ENCODE peak calls at places on chromosomes 16 and 17, in four cellular contexts. One of them, this sample, is unnamed.

GRCh38 chr17:72030067-72030899 is 90.5 kb upstream of the SOX9 start:
- DNase-seq in Caco-2: no peak
- DNase-seq in NCI-H460: peak
- DNase-seq in activated naive CD8-positive, alpha-beta T cell treated with anti-CD3 and anti-CD28 coated beads, Interleukin-2, amount 50 U/mL, for 24 hours: peak
- DNase-seq in this sample: no peak

GRCh38 chr16:86567701-86568571 is 1.3 kb downstream of the FOXC2 start:
- DNase-seq in Caco-2: no peak
- DNase-seq in NCI-H460: no peak
- DNase-seq in activated naive CD8-positive, alpha-beta T cell treated with anti-CD3 and anti-CD28 coated beads, Interleukin-2, amount 50 U/mL, for 24 hours: no peak
- DNase-seq in this sample: no peak

GRCh38 chr17:31854672-31855071 is 4.4 kb downstream of the COPRS start:
- DNase-seq in activated naive CD8-positive, alpha-beta T cell treated with anti-CD3 and anti-CD28 coated beads, Interleukin-2, amount 50 U/mL, for 24 hours: no peak
- DNase-seq in NCI-H460: no peak
- DNase-seq in Caco-2: no peak
- DNase-seq in this sample: no peak

GRCh38 chr16:57834936-57835335 is 32.6 kb upstream of the KIFC3 start:
- DNase-seq in Caco-2: no peak
- DNase-seq in NCI-H460: no peak
- DNase-seq in activated naive CD8-positive, alpha-beta T cell treated with anti-CD3 and anti-CD28 coated beads, Interleukin-2, amount 50 U/mL, for 24 hours: no peak
- DNase-seq in this sample: no peak

GRCh38 chr16:11310997-11311561 is 29.9 kb upstream of the PRM1 start:
- DNase-seq in activated naive CD8-positive, alpha-beta T cell treated with anti-CD3 and anti-CD28 coated beads, Interleukin-2, amount 50 U/mL, for 24 hours: peak
- DNase-seq in NCI-H460: no peak
- DNase-seq in Caco-2: no peak
- DNase-seq in this sample: no peak

GRCh38 chr16:26051078-26051477 is 359.3 kb downstream of the HS3ST4 start:
- DNase-seq in activated naive CD8-positive, alpha-beta T cell treated with anti-CD3 and anti-CD28 coated beads, Interleukin-2, amount 50 U/mL, for 24 hours: no peak
- DNase-seq in NCI-H460: no peak
- DNase-seq in Caco-2: no peak
- DNase-seq in this sample: no peak

GRCh38 chr16:48834576-48834975 is 224.6 kb upstream of the N4BP1 start:
- DNase-seq in Caco-2: no peak
- DNase-seq in NCI-H460: no peak
- DNase-seq in activated naive CD8-positive, alpha-beta T cell treated with anti-CD3 and anti-CD28 coated beads, Interleukin-2, amount 50 U/mL, for 24 hours: no peak
- DNase-seq in this sample: no peak

GRCh38 chr16:21523411-21524067 is 75.8 kb upstream of the METTL9 start:
- DNase-seq in Caco-2: no peak
- DNase-seq in activated naive CD8-positive, alpha-beta T cell treated with anti-CD3 and anti-CD28 coated beads, Interleukin-2, amount 50 U/mL, for 24 hours: no peak
- DNase-seq in NCI-H460: no peak
- DNase-seq in this sample: no peak

GRCh38 chr17:40319651-40320550 is 10.9 kb downstream of the RARA start:
- DNase-seq in NCI-H460: no peak
- DNase-seq in activated naive CD8-positive, alpha-beta T cell treated with anti-CD3 and anti-CD28 coated beads, Interleukin-2, amount 50 U/mL, for 24 hours: peak
- DNase-seq in Caco-2: no peak
- DNase-seq in this sample: no peak

GRCh38 chr16:88476817-88477397 is 23.8 kb downstream of the ZFPM1 start:
- DNase-seq in Caco-2: no peak
- DNase-seq in activated naive CD8-positive, alpha-beta T cell treated with anti-CD3 and anti-CD28 coated beads, Interleukin-2, amount 50 U/mL, for 24 hours: no peak
- DNase-seq in NCI-H460: no peak
- DNase-seq in this sample: no peak

GRCh38 chr16:17259751-17260270 is 210.9 kb downstream of the XYLT1 start:
- DNase-seq in Caco-2: no peak
- DNase-seq in activated naive CD8-positive, alpha-beta T cell treated with anti-CD3 and anti-CD28 coated beads, Interleukin-2, amount 50 U/mL, for 24 hours: no peak
- DNase-seq in NCI-H460: no peak
- DNase-seq in this sample: no peak

GRCh38 chr17:49013311-49014205 is 16.4 kb downstream of the IGF2BP1 start:
- DNase-seq in Caco-2: peak
- DNase-seq in activated naive CD8-positive, alpha-beta T cell treated with anti-CD3 and anti-CD28 coated beads, Interleukin-2, amount 50 U/mL, for 24 hours: no peak
- DNase-seq in NCI-H460: no peak
- DNase-seq in this sample: no peak

GRCh38 chr17:61335845-61336655 is 63.6 kb upstream of the TBX2 start:
- DNase-seq in NCI-H460: no peak
- DNase-seq in Caco-2: no peak
- DNase-seq in activated naive CD8-positive, alpha-beta T cell treated with anti-CD3 and anti-CD28 coated beads, Interleukin-2, amount 50 U/mL, for 24 hours: no peak
- DNase-seq in this sample: no peak

GRCh38 chr16:9966569-9967157 is 215.6 kb downstream of the GRIN2A start:
- DNase-seq in Caco-2: no peak
- DNase-seq in activated naive CD8-positive, alpha-beta T cell treated with anti-CD3 and anti-CD28 coated beads, Interleukin-2, amount 50 U/mL, for 24 hours: peak
- DNase-seq in NCI-H460: no peak
- DNase-seq in this sample: no peak

GRCh38 chr16:84497836-84498610 is 6.4 kb downstream of the MEAK7 start:
- DNase-seq in NCI-H460: no peak
- DNase-seq in Caco-2: peak
- DNase-seq in activated naive CD8-positive, alpha-beta T cell treated with anti-CD3 and anti-CD28 coated beads, Interleukin-2, amount 50 U/mL, for 24 hours: no peak
- DNase-seq in this sample: no peak

GRCh38 chr17:4747847-4748246 is 8.1 kb upstream of the CXCL16 start:
- DNase-seq in Caco-2: no peak
- DNase-seq in activated naive CD8-positive, alpha-beta T cell treated with anti-CD3 and anti-CD28 coated beads, Interleukin-2, amount 50 U/mL, for 24 hours: no peak
- DNase-seq in NCI-H460: no peak
- DNase-seq in this sample: no peak

GRCh38 chr16:89167425-89167941 is 4.1 kb upstream of the CDH15 start:
- DNase-seq in NCI-H460: peak
- DNase-seq in Caco-2: peak
- DNase-seq in activated naive CD8-positive, alpha-beta T cell treated with anti-CD3 and anti-CD28 coated beads, Interleukin-2, amount 50 U/mL, for 24 hours: peak
- DNase-seq in this sample: peak

GRCh38 chr17:13297198-13297597 is 279.4 kb upstream of the ELAC2 start:
- DNase-seq in activated naive CD8-positive, alpha-beta T cell treated with anti-CD3 and anti-CD28 coated beads, Interleukin-2, amount 50 U/mL, for 24 hours: no peak
- DNase-seq in Caco-2: peak
- DNase-seq in NCI-H460: no peak
- DNase-seq in this sample: no peak

GRCh38 chr17:75824050-75824552 is 20.1 kb downstream of the UNC13D start:
- DNase-seq in Caco-2: no peak
- DNase-seq in activated naive CD8-positive, alpha-beta T cell treated with anti-CD3 and anti-CD28 coated beads, Interleukin-2, amount 50 U/mL, for 24 hours: no peak
- DNase-seq in NCI-H460: no peak
- DNase-seq in this sample: no peak

GRCh38 chr17:68356949-68357455 is 65.7 kb downstream of the ARSG start:
- DNase-seq in Caco-2: no peak
- DNase-seq in NCI-H460: no peak
- DNase-seq in activated naive CD8-positive, alpha-beta T cell treated with anti-CD3 and anti-CD28 coated beads, Interleukin-2, amount 50 U/mL, for 24 hours: no peak
- DNase-seq in this sample: no peak

GRCh38 chr17:40777459-40777858 is 4.9 kb downstream of the KRT27 start:
- DNase-seq in Caco-2: no peak
- DNase-seq in activated naive CD8-positive, alpha-beta T cell treated with anti-CD3 and anti-CD28 coated beads, Interleukin-2, amount 50 U/mL, for 24 hours: no peak
- DNase-seq in NCI-H460: no peak
- DNase-seq in this sample: no peak

GRCh38 chr17:5034651-5035050 is 575 bp downstream of the SLC52A1 start:
- DNase-seq in Caco-2: no peak
- DNase-seq in activated naive CD8-positive, alpha-beta T cell treated with anti-CD3 and anti-CD28 coated beads, Interleukin-2, amount 50 U/mL, for 24 hours: no peak
- DNase-seq in NCI-H460: no peak
- DNase-seq in this sample: no peak

This sample was measured in T1000.